ENCODE peak calls at places on chromosomes 7 and 10, in seven cellular contexts. O, Z, V, Q, W, P and U are unnamed samples.

GRCh38 chr7:114973147-114973546 is 51.3 kb downstream of the MDFIC start:
- DNase-seq in O (no peak), Z (no peak), V (no peak), Q (no peak), W (no peak), P (no peak), U (no peak)

GRCh38 chr10:113980408-113981087 is 63.1 kb upstream of the ADRB1 start:
- DNase-seq in O (no peak), Z (no peak), V (no peak), Q (no peak), W (no peak), P (no peak), U (no peak)

GRCh38 chr7:99407849-99408346 is 499 bp downstream of the PDAP1 start:
- DNase-seq in O (peak), Z (no peak), V (no peak), Q (no peak), W (peak), P (no peak), U (peak)

GRCh38 chr7:128129224-128129864 is 98.1 kb upstream of the LRRC4 start:
- DNase-seq in O (no peak), Z (no peak), V (no peak), Q (no peak), W (no peak), P (no peak), U (no peak)

GRCh38 chr7:39664057-39664456 is 40.7 kb downstream of the RALA start:
- DNase-seq in O (no peak), Z (no peak), V (no peak), Q (no peak), W (no peak), P (no peak), U (no peak)

GRCh38 chr10:93445978-93446720 is 36.0 kb downstream of the MYOF start:
- DNase-seq in O (no peak), Z (no peak), V (no peak), Q (no peak), W (no peak), P (no peak), U (no peak)

GRCh38 chr7:158887594-158887993 is 31.2 kb downstream of the DYNC2I1 start:
- DNase-seq in O (peak), Z (no peak), V (no peak), Q (no peak), W (no peak), P (no peak), U (no peak)

GRCh38 chr7:41825927-41826480 is 123.1 kb upstream of the INHBA start:
- DNase-seq in O (no peak), Z (no peak), V (no peak), Q (no peak), W (no peak), P (no peak), U (no peak)

GRCh38 chr7:1946025-1946424 is 275.9 kb downstream of the ELFN1 start:
- DNase-seq in O (no peak), Z (no peak), V (no peak), Q (no peak), W (no peak), P (no peak), U (no peak)

GRCh38 chr10:61752111-61753011 is 89.6 kb downstream of the CABCOCO1 start:
- DNase-seq in O (no peak), Z (no peak), V (peak), Q (no peak), W (no peak), P (no peak), U (peak)

GRCh38 chr10:43998021-43998809 is 349.5 kb upstream of the ZNF32 start:
- DNase-seq in O (no peak), Z (no peak), V (no peak), Q (no peak), W (no peak), P (no peak), U (no peak)

GRCh38 chr7:54837167-54837566 is 78.2 kb upstream of the SEC61G start:
- DNase-seq in O (no peak), Z (no peak), V (no peak), Q (no peak), W (no peak), P (no peak), U (no peak)

GRCh38 chr10:59894114-59894513 is 12.2 kb downstream of the CCDC6 start:
- DNase-seq in O (no peak), Z (no peak), V (no peak), Q (no peak), W (no peak), P (no peak), U (no peak)

GRCh38 chr7:149855368-149856305 is 17.5 kb downstream of the ZNF862 start:
- DNase-seq in O (no peak), Z (peak), V (peak), Q (no peak), W (peak), P (no peak), U (no peak)

GRCh38 chr10:99395750-99396445 is 34.5 kb downstream of the GOT1 start:
- DNase-seq in O (no peak), Z (no peak), V (no peak), Q (no peak), W (peak), P (no peak), U (no peak)

GRCh38 chr10:91046891-91047290 is 126.0 kb upstream of the ANKRD1 start:
- DNase-seq in O (no peak), Z (no peak), V (no peak), Q (no peak), W (no peak), P (no peak), U (no peak)

GRCh38 chr10:80252296-80252887 is 37.1 kb downstream of the MAT1A start:
- DNase-seq in O (no peak), Z (no peak), V (no peak), Q (no peak), W (no peak), P (no peak), U (no peak)

GRCh38 chr10:76352300-76352699 is 920.9 kb downstream of the LRMDA start:
- DNase-seq in O (no peak), Z (no peak), V (peak), Q (no peak), W (no peak), P (no peak), U (peak)

GRCh38 chr10:76353124-76353851 is 921.9 kb downstream of the LRMDA start:
- DNase-seq in O (no peak), Z (no peak), V (no peak), Q (no peak), W (no peak), P (no peak), U (no peak)

GRCh38 chr10:76354349-76354748 is 922.9 kb downstream of the LRMDA start:
- DNase-seq in O (no peak), Z (no peak), V (no peak), Q (no peak), W (no peak), P (no peak), U (no peak)

GRCh38 chr10:76354921-76355320 is 923.5 kb downstream of the LRMDA start:
- DNase-seq in O (no peak), Z (no peak), V (no peak), Q (no peak), W (no peak), P (no peak), U (no peak)

GRCh38 chr10:76350583-76350982 is 919.2 kb downstream of the LRMDA start:
- DNase-seq in O (no peak), Z (no peak), V (no peak), Q (no peak), W (no peak), P (no peak), U (no peak)
- TF ChIP-seq JUND in O (no peak), Z (no peak), V (no peak), Q (no peak), W (no peak), P (no peak), U (no peak)

DNA sequence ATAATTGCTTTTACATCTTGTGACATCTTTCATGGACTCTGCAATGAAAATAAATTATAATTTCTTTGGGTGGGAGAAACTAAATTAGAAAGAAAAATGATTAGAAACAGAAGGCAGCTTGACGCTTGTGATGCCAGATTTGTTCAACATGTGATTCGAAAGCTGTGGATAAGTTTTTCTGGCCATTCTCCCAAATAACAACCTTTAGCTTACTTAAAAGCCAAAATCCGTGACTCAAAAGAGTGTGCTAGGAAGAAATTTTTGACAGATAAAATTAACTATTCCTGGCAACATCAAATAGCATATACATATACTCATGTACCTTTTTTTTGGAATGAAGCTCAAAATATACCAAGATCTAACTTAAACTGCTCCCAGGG is 15.9 kb upstream of the SLC26A4 start:
- DNase-seq in O (no peak), Z (no peak), V (no peak), Q (no peak), W (no peak), P (no peak), U (no peak)
- TF ChIP-seq JUND in O (no peak), Z (no peak), V (no peak), Q (no peak), W (no peak), P (no peak), U (no peak)

DNA sequence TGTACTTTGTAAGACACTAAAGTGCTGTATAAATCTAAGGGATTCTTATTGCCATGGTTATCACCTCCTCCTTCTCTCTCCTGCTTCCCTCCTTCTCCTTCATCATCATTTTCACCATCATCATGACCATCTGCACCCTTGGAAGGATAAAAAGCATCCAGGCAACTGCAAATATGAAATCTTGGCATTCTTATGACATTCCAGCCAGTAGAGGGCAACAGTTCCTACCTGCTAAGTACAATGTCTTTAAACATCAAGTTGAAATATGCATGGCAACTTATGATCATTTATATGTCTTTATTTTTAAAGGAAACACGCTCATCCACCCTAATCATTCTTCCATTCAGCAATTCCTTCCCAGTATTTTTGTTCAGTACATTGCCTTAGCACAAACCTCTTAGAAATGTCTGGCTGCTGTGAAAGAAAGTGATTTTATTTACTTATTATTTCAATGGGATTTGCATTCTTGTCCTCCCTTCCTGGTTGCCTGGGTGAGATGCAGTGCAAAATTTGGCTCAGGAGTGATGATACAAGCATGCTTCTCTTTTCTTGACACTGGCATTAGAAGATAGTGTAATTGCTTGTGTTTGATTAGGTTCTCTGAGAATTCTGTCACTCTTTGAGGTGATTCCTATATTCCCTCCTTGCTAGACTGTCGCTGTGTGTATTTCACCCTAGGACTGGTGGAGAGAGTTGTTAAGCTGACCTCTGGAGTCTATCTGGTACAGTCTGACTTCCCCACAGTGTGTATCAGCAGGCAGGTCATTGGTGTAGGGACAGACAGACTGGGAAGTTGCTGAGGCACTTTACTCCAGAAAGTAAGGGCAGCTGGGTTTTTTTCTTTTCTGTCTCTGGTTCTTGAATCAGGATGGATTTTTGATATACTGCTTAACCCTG is 188.5 kb upstream of the BMPER start:
- DNase-seq in O (no peak), Z (no peak), V (peak), Q (no peak), W (peak), P (no peak), U (peak)
- TF ChIP-seq JUND in O (no peak), Z (no peak), V (no peak), Q (no peak), W (no peak), P (no peak), U (no peak)

DNA sequence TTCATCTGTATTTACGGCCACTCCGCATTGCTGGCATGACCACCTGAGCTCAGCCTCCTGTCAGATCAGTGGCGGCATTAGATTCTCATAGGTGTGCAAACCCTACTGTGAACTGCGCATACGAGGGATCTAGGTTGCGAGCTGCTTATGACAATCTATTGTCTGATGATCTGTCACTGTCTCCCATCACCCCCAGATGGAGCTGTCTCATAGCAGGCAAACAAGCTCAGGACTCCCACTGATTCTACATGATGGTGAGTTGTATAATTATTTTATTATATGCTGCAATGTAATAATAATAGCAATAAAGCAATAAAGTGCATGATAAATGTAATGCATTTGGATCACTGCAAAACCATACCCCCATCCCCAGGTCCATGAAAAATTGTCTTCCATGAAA is 1172.9 kb upstream of the AUTS2 start:
- DNase-seq in O (no peak), Z (no peak), V (no peak), Q (no peak), W (no peak), P (no peak), U (no peak)
- TF ChIP-seq JUND in O (no peak), Z (no peak), V (no peak), Q (no peak), W (no peak), P (no peak), U (no peak)

GRCh38 chr7:66739953-66740301 is 606 bp upstream of the RABGEF1 start:
- DNase-seq in O (no peak), Z (no peak), V (no peak), Q (no peak), W (no peak), P (no peak), U (no peak)

GRCh38 chr7:66737667-66738066 is 2.9 kb upstream of the RABGEF1 start:
- DNase-seq in O (no peak), Z (no peak), V (no peak), Q (no peak), W (no peak), P (no peak), U (no peak)

GRCh38 chr7:66739477-66739876 is 1.1 kb upstream of the RABGEF1 start:
- DNase-seq in O (no peak), Z (no peak), V (no peak), Q (no peak), W (no peak), P (no peak), U (no peak)

GRCh38 chr7:66740302-66740979 is at the start of gene RABGEF1:
- DNase-seq in O (peak), Z (peak), V (peak), Q (peak), W (peak), P (peak), U (peak)

DNA sequence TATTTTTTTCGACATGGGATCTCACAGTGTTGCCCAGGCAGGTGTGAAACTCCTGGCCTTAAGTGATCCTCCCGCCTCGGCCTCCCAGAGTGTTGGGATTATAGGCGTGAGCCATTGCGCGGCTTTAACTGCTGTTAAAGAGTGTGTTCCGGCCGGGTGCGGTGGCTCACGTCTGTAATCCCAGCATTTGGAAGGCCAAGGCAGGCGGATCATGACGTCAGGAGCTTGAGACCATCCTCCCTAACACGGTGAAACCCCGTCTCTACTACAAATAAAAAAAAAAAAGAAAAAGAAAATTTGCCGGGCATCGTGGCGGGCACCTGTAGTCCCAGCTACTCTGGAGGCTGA is 1.1 kb downstream of the RABGEF1 start:
- DNase-seq in O (no peak), Z (no peak), V (no peak), Q (no peak), W (no peak), P (no peak), U (no peak)
- TF ChIP-seq JUND in O (no peak), Z (no peak), V (no peak), Q (no peak), W (no peak), P (no peak), U (no peak)

DNA sequence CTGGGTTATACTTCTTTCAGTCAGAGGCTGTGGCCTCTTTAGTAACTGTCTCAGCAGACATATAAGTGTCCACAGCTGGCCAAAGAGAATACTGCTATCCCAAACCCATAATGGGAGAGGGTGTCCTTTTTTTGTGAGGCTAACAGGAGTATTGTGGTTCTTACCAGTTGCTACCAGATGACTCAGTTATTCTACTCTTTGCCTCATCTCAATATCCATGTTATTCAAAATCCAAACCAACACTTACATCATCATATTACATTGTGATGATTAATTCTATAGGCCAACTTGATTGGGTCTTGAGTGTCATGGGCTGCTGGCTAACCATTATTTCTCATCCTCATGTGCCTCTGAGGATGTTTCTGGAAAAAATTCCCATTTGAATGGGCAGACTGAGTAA is 120.9 kb downstream of the TMEM168 start:
- DNase-seq in O (no peak), Z (no peak), V (no peak), Q (no peak), W (no peak), P (no peak), U (no peak)
- TF ChIP-seq JUND in O (no peak), Z (no peak), V (no peak), Q (no peak), W (no peak), P (no peak), U (no peak)